ENCODE peak calls at places on chromosomes 3 and 15, in ten cellular contexts. One of them, this sample, is unnamed.

GRCh38 chr15:28915935-28916334 is 30.2 kb downstream of the APBA2 start:
- DNase-seq in mesothelial cell of epicardium: no peak
- DNase-seq in HCT116: no peak
- DNase-seq in IMR-90: no peak
- DNase-seq in heart right ventricle: no peak
- DNase-seq in choroid plexus epithelial cell: no peak
- DNase-seq in stomach: no peak
- DNase-seq in transverse colon: no peak
- DNase-seq in endothelial cell of umbilical vein: no peak
- DNase-seq in lower lobe of right lung: peak; percentile 28
- DNase-seq in this sample: no peak

GRCh38 chr3:161386991-161387390 is 15.7 kb upstream of the SPTSSB start:
- DNase-seq in transverse colon: no peak
- DNase-seq in HCT116: no peak
- DNase-seq in heart right ventricle: no peak
- DNase-seq in stomach: no peak
- DNase-seq in endothelial cell of umbilical vein: no peak
- DNase-seq in mesothelial cell of epicardium: no peak
- DNase-seq in IMR-90: no peak
- DNase-seq in lower lobe of right lung: no peak
- DNase-seq in choroid plexus epithelial cell: no peak
- DNase-seq in this sample: no peak

GRCh38 chr15:62394079-62394478 is 229.0 kb upstream of the C2CD4B start:
- DNase-seq in choroid plexus epithelial cell: no peak
- DNase-seq in IMR-90: peak; percentile 38
- DNase-seq in mesothelial cell of epicardium: no peak
- DNase-seq in lower lobe of right lung: no peak
- DNase-seq in endothelial cell of umbilical vein: no peak
- DNase-seq in transverse colon: no peak
- DNase-seq in stomach: no peak
- DNase-seq in HCT116: no peak
- DNase-seq in heart right ventricle: no peak
- DNase-seq in this sample: no peak

GRCh38 chr15:80957976-80958375 is 31.6 kb downstream of the MESD start:
- DNase-seq in lower lobe of right lung: no peak
- DNase-seq in stomach: no peak
- DNase-seq in endothelial cell of umbilical vein: no peak
- DNase-seq in transverse colon: no peak
- DNase-seq in HCT116: no peak
- DNase-seq in IMR-90: peak; percentile 30
- DNase-seq in choroid plexus epithelial cell: no peak
- DNase-seq in mesothelial cell of epicardium: no peak
- DNase-seq in heart right ventricle: no peak
- DNase-seq in this sample: no peak

GRCh38 chr3:27224197-27224596 is 145.0 kb downstream of the NEK10 start:
- DNase-seq in HCT116: no peak
- DNase-seq in heart right ventricle: peak; percentile 9
- DNase-seq in stomach: no peak
- DNase-seq in IMR-90: peak; percentile 17
- DNase-seq in endothelial cell of umbilical vein: no peak
- DNase-seq in lower lobe of right lung: no peak
- DNase-seq in transverse colon: no peak
- DNase-seq in mesothelial cell of epicardium: no peak
- DNase-seq in choroid plexus epithelial cell: peak; percentile 32
- DNase-seq in this sample: no peak

GRCh38 chr3:52401021-52401420 is 43.9 kb downstream of the SEMA3G start:
- DNase-seq in mesothelial cell of epicardium: no peak
- DNase-seq in stomach: no peak
- DNase-seq in IMR-90: no peak
- DNase-seq in lower lobe of right lung: peak; percentile 18
- DNase-seq in heart right ventricle: no peak
- DNase-seq in choroid plexus epithelial cell: no peak
- DNase-seq in endothelial cell of umbilical vein: no peak
- DNase-seq in HCT116: no peak
- DNase-seq in transverse colon: no peak
- DNase-seq in this sample: no peak

GRCh38 chr15:40266828-40267304 is 16.0 kb downstream of the ANKRD63 start:
- DNase-seq in lower lobe of right lung: peak; percentile 67
- DNase-seq in HCT116: peak; percentile 71
- DNase-seq in transverse colon: peak; percentile 45
- DNase-seq in stomach: peak; percentile 57
- DNase-seq in heart right ventricle: peak; percentile 32
- DNase-seq in endothelial cell of umbilical vein: peak; percentile 94
- DNase-seq in choroid plexus epithelial cell: peak; percentile 98
- DNase-seq in mesothelial cell of epicardium: no peak
- DNase-seq in IMR-90: peak; percentile 97
- DNase-seq in this sample: peak; percentile 18

GRCh38 chr3:89139901-89140300 is 32.5 kb downstream of the EPHA3 start:
- DNase-seq in heart right ventricle: no peak
- DNase-seq in IMR-90: no peak
- DNase-seq in lower lobe of right lung: no peak
- DNase-seq in endothelial cell of umbilical vein: no peak
- DNase-seq in HCT116: no peak
- DNase-seq in mesothelial cell of epicardium: no peak
- DNase-seq in choroid plexus epithelial cell: no peak
- DNase-seq in transverse colon: no peak
- DNase-seq in stomach: no peak
- DNase-seq in this sample: no peak

DNA sequence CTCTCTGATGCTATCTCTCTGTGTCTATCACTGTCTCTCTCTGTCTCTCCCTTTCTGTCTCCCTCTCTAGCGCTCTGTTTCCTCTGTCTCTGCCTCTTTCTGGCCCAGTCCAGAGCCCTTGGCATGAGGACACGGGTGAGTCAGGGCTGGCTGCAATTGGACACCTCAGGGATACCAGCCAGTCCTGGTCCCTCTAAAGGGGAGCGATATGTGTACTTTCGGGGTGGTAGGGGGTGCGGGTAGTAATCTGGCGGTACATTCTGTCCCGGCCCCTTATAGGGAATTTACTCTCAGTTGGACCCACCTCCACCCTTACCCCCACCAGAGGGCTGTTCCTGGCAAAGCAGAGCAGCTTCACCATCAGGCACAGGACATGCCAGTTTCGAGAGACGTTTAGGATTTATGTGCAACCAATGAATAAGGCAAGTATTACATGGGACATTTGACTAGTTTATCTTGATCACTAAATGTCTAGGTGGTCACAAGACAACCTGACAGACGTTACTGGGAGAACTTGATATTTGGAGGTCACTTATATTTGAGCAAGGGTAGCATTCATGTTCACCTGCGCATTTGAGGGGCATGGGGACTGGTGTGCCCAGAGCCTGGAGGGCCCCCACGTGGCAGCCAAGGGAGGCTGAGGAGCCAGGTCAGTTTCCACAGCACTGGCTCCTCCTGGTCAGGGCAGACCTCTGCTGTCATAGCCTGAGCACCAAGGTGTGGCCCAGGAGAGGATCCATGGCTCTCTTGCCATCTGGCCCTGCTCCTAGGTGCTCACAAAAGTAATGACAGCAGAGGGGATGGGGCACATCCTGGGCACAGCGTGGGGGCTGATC is 256.1 kb downstream of the PLCL2 start:
- DNase-seq in endothelial cell of umbilical vein: no peak
- DNase-seq in choroid plexus epithelial cell: no peak
- DNase-seq in transverse colon: no peak
- DNase-seq in HCT116: no peak
- DNase-seq in mesothelial cell of epicardium: no peak
- DNase-seq in stomach: no peak
- DNase-seq in IMR-90: no peak
- DNase-seq in heart right ventricle: peak; percentile 50
- DNase-seq in lower lobe of right lung: no peak
- DNase-seq in this sample: no peak
- TF ChIP-seq CTCF in endothelial cell of umbilical vein: no peak
- TF ChIP-seq CTCF in choroid plexus epithelial cell: no peak
- TF ChIP-seq CTCF in transverse colon: no peak
- TF ChIP-seq CTCF in HCT116: peak; percentile 32
- TF ChIP-seq CTCF in mesothelial cell of epicardium: no peak
- TF ChIP-seq CTCF in stomach: no peak
- TF ChIP-seq CTCF in IMR-90: no peak
- TF ChIP-seq CTCF in heart right ventricle: peak; percentile 29
- TF ChIP-seq CTCF in lower lobe of right lung: no peak
- TF ChIP-seq CTCF in this sample: no peak

DNA sequence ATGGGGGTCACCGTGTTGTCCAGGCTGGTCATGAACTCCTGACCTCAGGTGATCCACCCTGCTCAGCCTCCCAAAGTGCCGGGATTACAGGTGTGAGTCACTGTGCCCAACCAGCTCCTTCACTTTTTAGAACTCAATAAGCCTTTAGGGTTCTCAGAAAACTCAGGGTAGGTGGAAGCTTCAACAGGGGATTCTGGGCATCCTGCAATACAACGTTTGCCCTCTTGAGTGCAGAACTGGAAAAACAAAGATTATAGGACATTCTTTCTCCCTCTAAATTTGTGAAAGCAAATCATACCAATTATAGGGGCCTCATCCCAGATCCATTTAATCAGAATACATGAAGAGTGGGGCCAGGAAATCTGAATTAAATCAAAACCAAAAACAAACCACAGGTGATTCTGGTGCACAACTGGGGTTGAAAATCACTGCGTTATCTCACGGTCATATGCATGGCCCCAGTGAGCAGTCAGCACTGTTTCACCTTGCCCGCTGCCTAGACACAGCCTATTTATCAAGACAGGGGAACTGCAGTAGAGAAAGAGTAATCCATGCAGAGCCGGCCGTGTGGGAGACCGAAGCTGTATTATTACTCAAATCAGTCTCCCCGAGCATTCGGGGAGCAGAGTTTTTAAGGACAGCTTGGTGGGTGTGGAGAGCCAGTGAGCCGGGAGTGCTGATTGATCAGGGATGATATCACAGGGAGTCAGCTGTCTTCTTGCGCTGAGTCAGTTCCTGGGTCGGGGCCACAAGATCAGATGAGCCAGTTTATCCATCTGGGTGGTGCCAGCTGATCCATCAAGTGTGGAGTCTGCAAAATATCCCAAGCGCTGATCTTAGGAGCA is 58.4 kb downstream of the TMEM44 start:
- DNase-seq in lower lobe of right lung: no peak
- DNase-seq in HCT116: no peak
- DNase-seq in mesothelial cell of epicardium: no peak
- DNase-seq in stomach: no peak
- DNase-seq in transverse colon: no peak
- DNase-seq in choroid plexus epithelial cell: peak; percentile 69
- DNase-seq in endothelial cell of umbilical vein: no peak
- DNase-seq in heart right ventricle: no peak
- DNase-seq in IMR-90: peak; percentile 83
- DNase-seq in this sample: no peak
- TF ChIP-seq CTCF in lower lobe of right lung: no peak
- TF ChIP-seq CTCF in HCT116: no peak
- TF ChIP-seq CTCF in mesothelial cell of epicardium: peak; percentile 36
- TF ChIP-seq CTCF in stomach: no peak
- TF ChIP-seq CTCF in transverse colon: no peak
- TF ChIP-seq CTCF in choroid plexus epithelial cell: peak; percentile 53
- TF ChIP-seq CTCF in endothelial cell of umbilical vein: no peak
- TF ChIP-seq CTCF in heart right ventricle: no peak
- TF ChIP-seq CTCF in IMR-90: peak; percentile 31
- TF ChIP-seq CTCF in this sample: no peak

GRCh38 chr3:188041193-188041592 is 112.8 kb upstream of the LPP start:
- DNase-seq in IMR-90: no peak
- DNase-seq in transverse colon: no peak
- DNase-seq in HCT116: no peak
- DNase-seq in endothelial cell of umbilical vein: no peak
- DNase-seq in choroid plexus epithelial cell: no peak
- DNase-seq in mesothelial cell of epicardium: no peak
- DNase-seq in heart right ventricle: no peak
- DNase-seq in lower lobe of right lung: no peak
- DNase-seq in stomach: no peak
- DNase-seq in this sample: peak; percentile 10

GRCh38 chr3:188034989-188035388 is 119.0 kb upstream of the LPP start:
- DNase-seq in IMR-90: no peak
- DNase-seq in choroid plexus epithelial cell: no peak
- DNase-seq in stomach: no peak
- DNase-seq in heart right ventricle: no peak
- DNase-seq in transverse colon: no peak
- DNase-seq in mesothelial cell of epicardium: no peak
- DNase-seq in HCT116: no peak
- DNase-seq in lower lobe of right lung: no peak
- DNase-seq in endothelial cell of umbilical vein: no peak
- DNase-seq in this sample: no peak

GRCh38 chr3:188036375-188036985 is 117.5 kb upstream of the LPP start:
- DNase-seq in lower lobe of right lung: no peak
- DNase-seq in HCT116: no peak
- DNase-seq in heart right ventricle: no peak
- DNase-seq in transverse colon: no peak
- DNase-seq in IMR-90: no peak
- DNase-seq in mesothelial cell of epicardium: no peak
- DNase-seq in endothelial cell of umbilical vein: no peak
- DNase-seq in stomach: peak; percentile 59
- DNase-seq in choroid plexus epithelial cell: no peak
- DNase-seq in this sample: no peak

GRCh38 chr3:188037965-188038581 is 115.9 kb upstream of the LPP start:
- DNase-seq in mesothelial cell of epicardium: no peak
- DNase-seq in choroid plexus epithelial cell: no peak
- DNase-seq in endothelial cell of umbilical vein: no peak
- DNase-seq in HCT116: no peak
- DNase-seq in transverse colon: peak; percentile 26
- DNase-seq in IMR-90: peak; percentile 25
- DNase-seq in stomach: no peak
- DNase-seq in heart right ventricle: no peak
- DNase-seq in lower lobe of right lung: no peak
- DNase-seq in this sample: no peak

DNA sequence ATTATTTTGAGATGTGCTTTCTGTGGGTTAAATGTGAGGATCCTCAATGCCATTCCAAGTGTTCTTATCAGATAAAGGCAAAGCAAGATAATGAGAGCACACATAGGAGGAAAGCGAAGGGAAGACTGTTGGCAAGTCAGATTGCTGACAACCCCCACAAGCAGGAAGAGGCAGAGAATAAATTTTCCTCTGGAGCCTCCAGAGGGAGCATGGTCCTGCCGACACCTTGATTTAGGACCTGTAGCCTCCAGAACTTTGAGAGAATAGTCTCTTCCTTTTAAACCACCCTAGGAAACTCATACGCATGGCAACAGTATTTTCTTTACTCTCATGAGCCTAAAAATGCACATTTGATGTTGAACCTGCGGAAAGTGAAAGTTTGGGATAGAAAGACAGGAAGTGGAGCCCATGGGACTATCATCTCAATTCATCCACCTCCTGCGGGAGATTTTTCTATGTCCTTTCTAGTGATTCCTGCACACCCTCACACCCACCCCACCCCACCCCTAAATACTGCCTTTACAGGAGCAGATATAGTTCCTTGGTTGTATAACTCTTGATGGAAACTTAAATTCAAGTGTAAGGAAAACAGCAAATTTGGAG is 116.7 kb upstream of the LPP start:
- DNase-seq in lower lobe of right lung: no peak
- DNase-seq in HCT116: peak; percentile 28
- DNase-seq in IMR-90: peak; percentile 45
- DNase-seq in endothelial cell of umbilical vein: peak; percentile 43
- DNase-seq in stomach: peak; percentile 51
- DNase-seq in transverse colon: peak; percentile 46
- DNase-seq in heart right ventricle: peak; percentile 28
- DNase-seq in choroid plexus epithelial cell: peak; percentile 70
- DNase-seq in mesothelial cell of epicardium: no peak
- DNase-seq in this sample: no peak
- TF ChIP-seq CTCF in lower lobe of right lung: peak; percentile 49
- TF ChIP-seq CTCF in HCT116: peak; percentile 50
- TF ChIP-seq CTCF in IMR-90: peak; percentile 46
- TF ChIP-seq CTCF in endothelial cell of umbilical vein: no peak
- TF ChIP-seq CTCF in stomach: peak; percentile 40
- TF ChIP-seq CTCF in transverse colon: peak; percentile 41
- TF ChIP-seq CTCF in heart right ventricle: peak; percentile 50
- TF ChIP-seq CTCF in choroid plexus epithelial cell: peak; percentile 70
- TF ChIP-seq CTCF in mesothelial cell of epicardium: peak; percentile 13
- TF ChIP-seq CTCF in this sample: no peak

DNA sequence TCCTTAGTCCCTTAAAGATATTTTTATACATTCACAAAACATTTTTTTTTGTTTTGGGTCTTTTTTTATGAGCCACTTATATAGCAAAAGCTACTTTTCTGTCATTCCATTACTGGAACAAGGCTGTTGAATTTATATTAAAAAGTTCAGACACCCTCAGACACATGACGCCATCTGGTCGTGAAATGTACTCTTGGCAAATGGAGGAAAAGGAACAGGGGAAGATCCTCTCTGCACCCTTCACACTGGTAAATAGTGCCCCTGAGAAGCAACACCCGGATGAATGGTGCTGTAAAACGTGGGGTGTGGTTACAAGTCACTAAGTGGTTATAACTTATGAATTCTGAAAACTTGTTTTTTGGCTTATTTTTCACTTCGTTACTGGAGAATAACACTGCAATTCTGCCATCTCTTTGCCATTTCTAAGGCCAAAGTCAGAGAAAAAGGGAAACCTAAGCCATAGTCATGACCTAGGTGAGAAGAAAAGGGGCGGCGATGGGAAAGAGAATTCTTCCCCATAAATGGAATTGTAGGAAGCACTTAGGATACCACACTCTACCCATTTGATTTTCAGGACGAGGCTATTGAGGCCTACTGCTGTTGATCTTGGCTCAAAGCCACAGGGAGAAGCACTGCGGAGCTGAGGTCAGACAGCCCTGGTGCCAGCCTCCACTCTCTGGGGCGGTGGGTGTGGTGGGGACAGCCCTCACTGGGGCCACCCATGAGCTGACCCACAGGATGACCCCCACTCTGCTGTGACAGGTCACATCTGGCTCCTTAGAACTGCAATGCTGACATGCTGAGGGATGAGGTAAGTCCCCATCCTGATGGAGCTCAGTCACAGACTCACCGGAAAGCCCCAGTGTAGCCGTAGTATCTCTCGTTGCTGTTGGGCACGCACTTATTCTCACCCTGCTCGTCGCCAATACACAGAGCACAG is 21.8 kb downstream of the LTF start:
- DNase-seq in transverse colon: peak; percentile 72
- DNase-seq in mesothelial cell of epicardium: no peak
- DNase-seq in IMR-90: no peak
- DNase-seq in stomach: peak; percentile 56
- DNase-seq in HCT116: no peak
- DNase-seq in endothelial cell of umbilical vein: no peak
- DNase-seq in heart right ventricle: peak; percentile 24
- DNase-seq in choroid plexus epithelial cell: no peak
- DNase-seq in lower lobe of right lung: no peak
- DNase-seq in this sample: no peak
- TF ChIP-seq CTCF in transverse colon: peak; percentile 71
- TF ChIP-seq CTCF in mesothelial cell of epicardium: peak; percentile 50
- TF ChIP-seq CTCF in IMR-90: no peak
- TF ChIP-seq CTCF in stomach: peak; percentile 31
- TF ChIP-seq CTCF in HCT116: no peak
- TF ChIP-seq CTCF in endothelial cell of umbilical vein: peak; percentile 10
- TF ChIP-seq CTCF in heart right ventricle: peak; percentile 52
- TF ChIP-seq CTCF in choroid plexus epithelial cell: no peak
- TF ChIP-seq CTCF in lower lobe of right lung: peak; percentile 64
- TF ChIP-seq CTCF in this sample: no peak

This sample was measured in activated CD8-positive, alpha-beta T cell treated with anti-CD3 and anti-CD28 coated beads for 36 hours.